ENCODE peak calls at places on chromosomes 6 and 20, in ten cellular contexts. Z is activated CD4-positive, CD25-positive, alpha-beta regulatory T cell; K is AG08396; Y is GM23338; L is stimulated activated CD4-positive, alpha-beta T cell treated with anti-CD3 and anti-CD28 coated beads, Interleukin-1b, Interleukin-23, amount 100 ng/mL, for 4 hours; B is AML-193; N is uterus; F is HCT116; U is NCI-H460; O is hippocampal formation. H is an unnamed sample.

GRCh38 chr20:10924628-10925266 is 250.9 kb upstream of the JAG1 start:
- DNase-seq in Z (no peak), K (peak), Y (no peak), L (no peak), B (no peak), N (peak), F (no peak), U (no peak), O (no peak), H (no peak)

GRCh38 chr6:18415207-18415606 is 28.1 kb downstream of the RNF144B start:
- DNase-seq in Z (no peak), K (no peak), Y (no peak), L (no peak), B (no peak), N (no peak), F (no peak), U (no peak), O (no peak), H (no peak)

GRCh38 chr20:17619351-17620093 is 49.6 kb downstream of the DSTN start:
- DNase-seq in Z (no peak), K (no peak), Y (no peak), L (no peak), B (no peak), N (peak), F (no peak), U (no peak), O (no peak), H (no peak)

GRCh38 chr20:48841196-48841860 is 13.5 kb upstream of the PREX1 start:
- DNase-seq in Z (no peak), K (no peak), Y (no peak), L (no peak), B (no peak), N (no peak), F (no peak), U (no peak), O (no peak), H (no peak)

GRCh38 chr6:36755435-36756348 is 58.1 kb downstream of the RAB44 start:
- DNase-seq in Z (peak), K (no peak), Y (no peak), L (peak), B (peak), N (no peak), F (no peak), U (peak), O (no peak), H (no peak)

GRCh38 chr6:159312204-159312603 is 143.0 kb downstream of the FNDC1 start:
- DNase-seq in Z (no peak), K (no peak), Y (no peak), L (no peak), B (no peak), N (no peak), F (no peak), U (no peak), O (no peak), H (no peak)

GRCh38 chr20:6765469-6766058 is 1.9 kb upstream of the BMP2 start:
- DNase-seq in Z (no peak), K (peak), Y (peak), L (no peak), B (peak), N (no peak), F (peak), U (peak), O (no peak), H (peak)

GRCh38 chr6:157726892-157727628 is 96.0 kb upstream of the SNX9 start:
- DNase-seq in Z (no peak), K (no peak), Y (no peak), L (no peak), B (no peak), N (peak), F (no peak), U (no peak), O (no peak), H (no peak)

GRCh38 chr6:158500016-158500735 is 59.7 kb upstream of the TMEM181 start:
- DNase-seq in Z (no peak), K (peak), Y (no peak), L (no peak), B (no peak), N (no peak), F (no peak), U (no peak), O (no peak), H (peak)

GRCh38 chr6:165818200-165818599 is 155.2 kb upstream of the PDE10A start:
- DNase-seq in Z (no peak), K (no peak), Y (peak), L (no peak), B (no peak), N (no peak), F (no peak), U (no peak), O (no peak), H (no peak)

GRCh38 chr6:168193816-168194701 is 115.0 kb upstream of the FRMD1 start:
- DNase-seq in Z (no peak), K (no peak), Y (peak), L (no peak), B (no peak), N (peak), F (peak), U (peak), O (no peak), H (no peak)

GRCh38 chr20:36850759-36851158 is 25.2 kb upstream of the TLDC2 start:
- DNase-seq in Z (no peak), K (no peak), Y (no peak), L (no peak), B (no peak), N (no peak), F (no peak), U (no peak), O (no peak), H (no peak)

GRCh38 chr20:17845701-17846475 is 122.7 kb downstream of the SNX5 start:
- DNase-seq in Z (no peak), K (no peak), Y (no peak), L (no peak), B (no peak), N (no peak), F (no peak), U (no peak), O (no peak), H (no peak)

GRCh38 chr6:134114918-134115714 is 62.7 kb upstream of the SLC2A12 start:
- DNase-seq in Z (no peak), K (no peak), Y (peak), L (no peak), B (no peak), N (no peak), F (no peak), U (no peak), O (no peak), H (no peak)

GRCh38 chr20:35653430-35653734 is 11.3 kb downstream of the CPNE1 start:
- DNase-seq in Z (no peak), K (no peak), Y (no peak), L (no peak), B (no peak), N (no peak), F (no peak), U (no peak), O (no peak), H (no peak)

GRCh38 chr6:111888928-111889696 is 15.9 kb upstream of the FYN start:
- DNase-seq in Z (no peak), K (peak), Y (peak), L (no peak), B (no peak), N (peak), F (no peak), U (no peak), O (peak), H (peak)

GRCh38 chr6:115885636-115886366 is 174.9 kb downstream of the FRK start:
- DNase-seq in Z (no peak), K (no peak), Y (no peak), L (no peak), B (no peak), N (no peak), F (no peak), U (no peak), O (no peak), H (no peak)

GRCh38 chr20:35325385-35325784 is 33.2 kb upstream of the FAM83C start:
- DNase-seq in Z (no peak), K (no peak), Y (no peak), L (no peak), B (no peak), N (no peak), F (no peak), U (no peak), O (no peak), H (no peak)

GRCh38 chr6:31158140-31158862 is at the start of gene TCF19:
- DNase-seq in Z (peak), K (peak), Y (peak), L (peak), B (peak), N (peak), F (peak), U (peak), O (peak), H (peak)

GRCh38 chr6:169092375-169092774 is 161.3 kb downstream of the THBS2 start:
- DNase-seq in Z (no peak), K (no peak), Y (no peak), L (no peak), B (no peak), N (no peak), F (no peak), U (no peak), O (no peak), H (no peak)

GRCh38 chr20:58549231-58549630 is 34.0 kb upstream of the APCDD1L start:
- DNase-seq in Z (no peak), K (no peak), Y (no peak), L (no peak), B (no peak), N (no peak), F (no peak), U (no peak), O (no peak), H (no peak)

GRCh38 chr6:43990627-43991619 is 136.3 kb downstream of the MRPL14 start:
- DNase-seq in Z (no peak), K (no peak), Y (no peak), L (no peak), B (no peak), N (peak), F (no peak), U (no peak), O (no peak), H (peak)

GRCh38 chr20:8749986-8750385 is 318.9 kb upstream of the PLCB4 start:
- DNase-seq in Z (no peak), K (peak), Y (no peak), L (no peak), B (no peak), N (no peak), F (no peak), U (no peak), O (no peak), H (no peak)

GRCh38 chr6:126907312-126907711 is 211.2 kb upstream of the RSPO3 start:
- DNase-seq in Z (no peak), K (no peak), Y (no peak), L (no peak), B (no peak), N (no peak), F (no peak), U (no peak), O (no peak), H (no peak)

GRCh38 chr6:46236752-46237151 is 66.0 kb upstream of the ENPP5 start:
- DNase-seq in Z (no peak), K (no peak), Y (no peak), L (no peak), B (no peak), N (no peak), F (no peak), U (no peak), O (no peak), H (no peak)

GRCh38 chr20:23061713-23062561 is 12.5 kb upstream of the THBD start:
- DNase-seq in Z (no peak), K (peak), Y (peak), L (no peak), B (peak), N (peak), F (no peak), U (no peak), O (no peak), H (no peak)

GRCh38 chr6:132669690-132670291 is 10.8 kb upstream of the TAAR1 start:
- DNase-seq in Z (no peak), K (peak), Y (peak), L (no peak), B (peak), N (no peak), F (peak), U (peak), O (no peak), H (peak)

GRCh38 chr20:64247970-64248841 is 7.3 kb upstream of the PCMTD2 start:
- DNase-seq in Z (no peak), K (no peak), Y (no peak), L (no peak), B (peak), N (no peak), F (no peak), U (no peak), O (no peak), H (no peak)

H was measured in NCI-H524.